ENCODE peak calls at places on chromosomes 6 and 20, in five cellular contexts. G is fibroblast of the aortic adventitia, R is choroid plexus epithelial cell, S is BJ, T is adrenal gland. L is an unnamed sample.

GRCh38 chr6:99189823-99190721 is 159.4 kb downstream of the FAXC start:
- DNase-seq in S (no peak), G (no peak), R (no peak), T (no peak), L (no peak)

GRCh38 chr6:97133071-97133470 is 149.9 kb downstream of the MMS22L start:
- DNase-seq in S (no peak), T (no peak), G (no peak), R (peak), L (no peak)

GRCh38 chr20:60062431-60063336 is 104.5 kb downstream of the CDH26 start:
- DNase-seq in S (peak), R (peak), G (peak), T (no peak), L (no peak)

GRCh38 chr20:4111440-4112411 is 96.4 kb upstream of the RNF24 start:
- DNase-seq in T (no peak), R (no peak), G (no peak), S (no peak), L (no peak)

GRCh38 chr20:58990651-58991445 is 9.8 kb downstream of the NELFCD start:
- DNase-seq in S (no peak), G (no peak), T (no peak), R (no peak), L (no peak)

GRCh38 chr20:39045676-39046075 is 83.5 kb downstream of the DHX35 start:
- DNase-seq in S (no peak), R (no peak), T (no peak), G (no peak), L (no peak)

GRCh38 chr6:137699036-137699683 is 167.9 kb upstream of the TNFAIP3 start:
- DNase-seq in T (no peak), S (no peak), R (no peak), G (no peak), L (peak)

GRCh38 chr20:59010995-59011873 is 4.2 kb upstream of the CTSZ start:
- DNase-seq in R (peak), S (peak), G (peak), T (peak), L (no peak)

GRCh38 chr6:51959744-51960383 is 127.5 kb downstream of the PKHD1 start:
- DNase-seq in T (peak), G (peak), S (peak), R (peak), L (peak)

GRCh38 chr20:58892126-58892931 is 39.8 kb downstream of the GNAS start:
- DNase-seq in G (peak), R (peak), T (peak), S (no peak), L (peak)

GRCh38 chr20:22466447-22467171 is 117.8 kb downstream of the FOXA2 start:
- DNase-seq in R (no peak), T (no peak), G (no peak), S (no peak), L (no peak)

GRCh38 chr6:36545767-36546663 is 1.3 kb downstream of the STK38 start:
- DNase-seq in G (peak), R (peak), T (peak), S (no peak), L (no peak)

GRCh38 chr20:13990465-13990864 is at the start of gene SEL1L2:
- DNase-seq in S (no peak), G (no peak), T (no peak), R (no peak), L (no peak)

GRCh38 chr20:440148-440547 is 22.2 kb downstream of the TBC1D20 start:
- DNase-seq in R (no peak), G (no peak), T (no peak), S (no peak), L (no peak)

GRCh38 chr6:166972101-166972500 is 15.8 kb upstream of the RNASET2 start:
- DNase-seq in R (no peak), G (no peak), T (no peak), S (no peak), L (no peak)

GRCh38 chr20:21301940-21302644 is 1.0 kb upstream of the XRN2 start:
- DNase-seq in T (no peak), S (no peak), R (no peak), G (peak), L (no peak)

GRCh38 chr6:160767019-160767646 is 65.1 kb downstream of the PLG start:
- DNase-seq in T (peak), R (peak), S (no peak), G (peak), L (no peak)

GRCh38 chr6:34817337-34817910 is 25.5 kb downstream of the BLTP3A start:
- DNase-seq in S (no peak), T (no peak), G (no peak), R (no peak), L (no peak)

GRCh38 chr6:43355862-43356590 is 13.4 kb downstream of the ZNF318 start:
- DNase-seq in G (peak), R (peak), S (no peak), T (no peak), L (no peak)

GRCh38 chr20:36261389-36262105 is 25.3 kb downstream of the AAR2 start:
- DNase-seq in R (no peak), T (no peak), G (no peak), S (no peak), L (no peak)

GRCh38 chr6:43770417-43771209 is 602 bp downstream of the VEGFA start:
- DNase-seq in T (peak), R (peak), G (no peak), S (no peak), L (peak)

GRCh38 chr20:58864346-58864745 is 11.8 kb downstream of the GNAS start:
- DNase-seq in G (no peak), T (no peak), R (no peak), S (no peak), L (no peak)

GRCh38 chr6:152631376-152631775 is 5.8 kb downstream of the SYNE1 start:
- DNase-seq in T (no peak), S (no peak), G (no peak), R (no peak), L (no peak)

GRCh38 chr6:151291145-151292055 is 51.6 kb downstream of the AKAP12 start:
- DNase-seq in S (no peak), G (peak), T (peak), R (peak), L (no peak)

GRCh38 chr6:49551126-49551865 is 828 bp downstream of the C6orf141 start:
- DNase-seq in R (peak), G (peak), T (no peak), S (no peak), L (no peak)

GRCh38 chr6:26470643-26471042 is 12.9 kb downstream of the BTN2A1 start:
- DNase-seq in S (no peak), G (no peak), T (peak), R (no peak), L (no peak)

GRCh38 chr6:48315051-48315719 is 204.2 kb upstream of the PTCHD4 start:
- DNase-seq in R (no peak), G (no peak), S (no peak), T (no peak), L (no peak)

DNA sequence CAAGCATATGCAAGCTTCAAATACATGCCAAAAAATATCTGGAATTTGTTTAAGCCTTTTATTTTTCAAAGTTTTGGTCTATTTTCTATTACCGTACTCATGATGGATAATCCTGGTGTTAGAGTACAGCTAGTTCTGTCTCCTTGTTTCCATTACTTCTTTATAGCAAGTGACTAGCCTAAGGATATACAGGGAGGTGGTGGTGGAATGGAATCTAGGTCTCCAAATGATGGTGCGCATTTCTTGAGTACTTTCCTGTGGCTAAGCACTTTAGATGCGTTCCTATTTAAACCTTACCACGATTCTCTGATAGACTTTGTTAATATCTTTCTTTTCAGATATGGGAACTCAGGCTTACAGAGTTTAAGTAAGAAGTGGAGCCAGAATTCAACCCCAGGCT is 3.5 kb downstream of the SLC16A10 start:
- DNase-seq in R (no peak), S (no peak), G (no peak), T (no peak), L (no peak)
- H3K4me3 ChIP-seq in R (no peak), S (no peak), G (no peak), T (no peak), L (no peak)

GRCh38 chr6:46130665-46131064 is 876 bp downstream of the ENPP4 start:
- DNase-seq in S (no peak), R (no peak), T (no peak), G (peak), L (no peak)
- H3K4me3 ChIP-seq in S (no peak), R (no peak), T (no peak), G (peak), L (peak)

DNA sequence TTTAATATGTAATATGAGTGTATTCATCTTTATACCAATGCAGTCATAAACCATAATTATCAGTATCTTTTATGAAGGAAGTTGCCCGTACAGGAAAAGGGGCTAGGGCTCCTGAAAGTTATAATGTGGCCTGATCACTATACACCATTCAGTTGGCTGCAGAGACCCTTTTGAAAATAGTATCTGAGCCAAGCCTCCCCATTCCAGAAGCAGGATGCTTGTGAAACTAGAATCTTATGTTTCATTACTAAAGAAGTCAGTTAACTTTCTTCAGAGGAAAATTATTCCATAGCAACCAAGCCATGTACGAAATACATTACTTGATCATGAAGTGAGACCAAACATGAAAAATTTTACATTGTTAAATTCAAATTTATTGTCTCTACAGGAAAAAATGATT is 251.5 kb upstream of the TCF21 start:
- DNase-seq in S (no peak), R (peak), G (no peak), T (no peak), L (no peak)
- H3K4me3 ChIP-seq in S (no peak), R (no peak), G (no peak), T (no peak), L (no peak)

GRCh38 chr6:89162047-89162371 is 16.2 kb downstream of the PM20D2 start:
- DNase-seq in S (no peak), R (no peak), T (no peak), G (no peak), L (no peak)

GRCh38 chr6:89160693-89161092 is 14.8 kb downstream of the PM20D2 start:
- DNase-seq in T (no peak), R (no peak), S (no peak), G (no peak), L (no peak)

DNA sequence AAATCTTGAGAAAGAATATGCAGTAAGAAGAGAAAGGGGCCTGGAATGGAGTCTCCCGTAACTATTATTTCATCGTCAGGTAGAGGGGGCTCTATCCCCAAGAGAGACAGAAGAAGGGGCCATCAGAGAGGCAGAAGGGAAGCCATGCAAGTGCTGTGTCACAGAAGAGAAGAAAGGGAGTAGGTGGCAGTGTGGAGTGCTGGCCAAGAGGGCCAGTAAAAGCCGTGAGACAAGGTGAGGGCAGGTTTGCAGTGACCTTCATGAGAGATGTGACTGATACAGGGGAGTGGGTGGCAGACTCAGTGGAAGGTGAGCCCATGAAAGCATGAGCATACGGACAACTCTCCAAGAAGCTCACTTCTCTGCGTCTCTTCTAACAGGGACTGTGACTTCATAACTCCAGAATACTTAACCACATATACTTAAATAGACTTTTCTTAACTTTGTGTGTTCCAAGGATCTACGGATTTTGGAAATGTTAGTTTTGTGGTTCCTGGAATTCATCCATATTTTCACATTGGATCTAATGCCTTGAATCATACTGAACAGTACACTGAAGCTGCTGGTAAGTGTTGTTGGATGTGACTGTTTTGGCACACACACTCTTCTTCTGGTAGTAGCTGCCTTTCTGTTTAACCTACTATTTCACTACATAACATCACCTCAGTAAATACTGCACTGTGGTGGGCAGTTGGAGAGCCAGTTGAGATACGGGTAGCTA is 15.6 kb downstream of the PM20D2 start:
- DNase-seq in G (peak), R (no peak), T (no peak), S (no peak), L (no peak)
- H3K4me3 ChIP-seq in G (no peak), R (no peak), T (no peak), S (no peak), L (no peak)

GRCh38 chr20:19745106-19745505 is 13.0 kb upstream of the RIN2 start:
- DNase-seq in T (no peak), R (no peak), G (no peak), S (no peak), L (no peak)
- H3K4me3 ChIP-seq in T (no peak), R (no peak), G (no peak), S (no peak), L (no peak)

GRCh38 chr6:139540276-139540675 is 165.8 kb upstream of the CITED2 start:
- DNase-seq in G (peak), T (no peak), R (peak), S (no peak), L (peak)
- H3K4me3 ChIP-seq in G (no peak), T (no peak), R (no peak), S (no peak), L (no peak)